ENCODE peak calls at places on chromosomes 4 and X, in five cellular contexts. One of them, this sample, is unnamed.

GRCh38 chr4:10738826-10739489 is 54.4 kb upstream of the CLNK start:
- DNase-seq in fibroblast of mammary gland: no peak
- DNase-seq in HL-60: no peak
- DNase-seq in fibroblast of pulmonary artery: peak
- DNase-seq in dorsolateral prefrontal cortex: no peak
- DNase-seq in this sample: peak

GRCh38 chrX:85375333-85375738 is 4.1 kb downstream of the POF1B start:
- DNase-seq in HL-60: no peak
- DNase-seq in fibroblast of mammary gland: no peak
- DNase-seq in fibroblast of pulmonary artery: no peak
- DNase-seq in dorsolateral prefrontal cortex: no peak
- DNase-seq in this sample: no peak

GRCh38 chr4:3128058-3128457 is 53.6 kb downstream of the HTT start:
- DNase-seq in HL-60: no peak
- DNase-seq in fibroblast of mammary gland: no peak
- DNase-seq in dorsolateral prefrontal cortex: no peak
- DNase-seq in fibroblast of pulmonary artery: no peak
- DNase-seq in this sample: no peak

GRCh38 chr4:41258783-41259182 is 2.1 kb downstream of the UCHL1 start:
- DNase-seq in dorsolateral prefrontal cortex: peak
- DNase-seq in HL-60: no peak
- DNase-seq in fibroblast of pulmonary artery: peak
- DNase-seq in fibroblast of mammary gland: peak
- DNase-seq in this sample: peak

GRCh38 chr4:74624351-74625151 is 169.8 kb downstream of the BTC start:
- DNase-seq in HL-60: peak
- DNase-seq in dorsolateral prefrontal cortex: no peak
- DNase-seq in fibroblast of pulmonary artery: peak
- DNase-seq in fibroblast of mammary gland: peak
- DNase-seq in this sample: peak

GRCh38 chr4:122701061-122701460 is 31.4 kb upstream of the BBS12 start:
- DNase-seq in fibroblast of pulmonary artery: no peak
- DNase-seq in dorsolateral prefrontal cortex: no peak
- DNase-seq in HL-60: no peak
- DNase-seq in fibroblast of mammary gland: no peak
- DNase-seq in this sample: no peak

GRCh38 chrX:69664693-69665092 is 48.8 kb downstream of the EDA start:
- DNase-seq in dorsolateral prefrontal cortex: no peak
- DNase-seq in fibroblast of mammary gland: no peak
- DNase-seq in fibroblast of pulmonary artery: peak
- DNase-seq in HL-60: no peak
- DNase-seq in this sample: no peak

GRCh38 chr4:6019316-6020263 is 1.4 kb upstream of the C4orf50 start:
- DNase-seq in fibroblast of mammary gland: peak
- DNase-seq in dorsolateral prefrontal cortex: no peak
- DNase-seq in fibroblast of pulmonary artery: peak
- DNase-seq in HL-60: peak
- DNase-seq in this sample: peak

GRCh38 chr4:62159306-62159705 is 959.2 kb downstream of the ADGRL3 start:
- DNase-seq in dorsolateral prefrontal cortex: no peak
- DNase-seq in fibroblast of mammary gland: no peak
- DNase-seq in fibroblast of pulmonary artery: no peak
- DNase-seq in HL-60: no peak
- DNase-seq in this sample: no peak

GRCh38 chrX:13144927-13145659 is 100.7 kb upstream of the FAM9C start:
- DNase-seq in dorsolateral prefrontal cortex: no peak
- DNase-seq in HL-60: no peak
- DNase-seq in fibroblast of pulmonary artery: no peak
- DNase-seq in fibroblast of mammary gland: no peak
- DNase-seq in this sample: peak

GRCh38 chrX:39206746-39207145 is 405.5 kb downstream of the MID1IP1 start:
- DNase-seq in dorsolateral prefrontal cortex: no peak
- DNase-seq in fibroblast of pulmonary artery: no peak
- DNase-seq in fibroblast of mammary gland: no peak
- DNase-seq in HL-60: no peak
- DNase-seq in this sample: no peak

GRCh38 chr4:2799971-2800690 is 7.2 kb downstream of the SH3BP2 start:
- DNase-seq in dorsolateral prefrontal cortex: peak
- DNase-seq in fibroblast of pulmonary artery: no peak
- DNase-seq in HL-60: peak
- DNase-seq in fibroblast of mammary gland: no peak
- DNase-seq in this sample: no peak

GRCh38 chrX:123308663-123309062 is 124.6 kb downstream of the GRIA3 start:
- DNase-seq in fibroblast of mammary gland: no peak
- DNase-seq in HL-60: no peak
- DNase-seq in fibroblast of pulmonary artery: no peak
- DNase-seq in dorsolateral prefrontal cortex: no peak
- DNase-seq in this sample: peak

GRCh38 chr4:93960450-93960849 is 131.9 kb downstream of the ATOH1 start:
- DNase-seq in fibroblast of mammary gland: no peak
- DNase-seq in fibroblast of pulmonary artery: no peak
- DNase-seq in dorsolateral prefrontal cortex: no peak
- DNase-seq in HL-60: no peak
- DNase-seq in this sample: no peak

GRCh38 chr4:100841911-100842310 is 324.1 kb upstream of the EMCN start:
- DNase-seq in fibroblast of pulmonary artery: peak
- DNase-seq in fibroblast of mammary gland: peak
- DNase-seq in dorsolateral prefrontal cortex: no peak
- DNase-seq in HL-60: no peak
- DNase-seq in this sample: peak

GRCh38 chrX:79081895-79082512 is 62.5 kb upstream of the GPR174 start:
- DNase-seq in HL-60: peak
- DNase-seq in dorsolateral prefrontal cortex: no peak
- DNase-seq in fibroblast of mammary gland: peak
- DNase-seq in fibroblast of pulmonary artery: peak
- DNase-seq in this sample: no peak

GRCh38 chr4:184265566-184266351 is 48.1 kb upstream of the ENPP6 start:
- DNase-seq in HL-60: peak
- DNase-seq in dorsolateral prefrontal cortex: no peak
- DNase-seq in fibroblast of mammary gland: peak
- DNase-seq in fibroblast of pulmonary artery: peak
- DNase-seq in this sample: peak

GRCh38 chrX:120308558-120308957 is 2.7 kb downstream of the TMEM255A start:
- DNase-seq in fibroblast of mammary gland: no peak
- DNase-seq in fibroblast of pulmonary artery: no peak
- DNase-seq in HL-60: no peak
- DNase-seq in dorsolateral prefrontal cortex: no peak
- DNase-seq in this sample: no peak

GRCh38 chr4:184310881-184311709 is 93.4 kb upstream of the ENPP6 start:
- DNase-seq in fibroblast of pulmonary artery: no peak
- DNase-seq in HL-60: no peak
- DNase-seq in dorsolateral prefrontal cortex: no peak
- DNase-seq in fibroblast of mammary gland: no peak
- DNase-seq in this sample: no peak

GRCh38 chrX:153845842-153846241 is 15.5 kb upstream of the PDZD4 start:
- DNase-seq in fibroblast of mammary gland: peak
- DNase-seq in fibroblast of pulmonary artery: peak
- DNase-seq in dorsolateral prefrontal cortex: no peak
- DNase-seq in HL-60: no peak
- DNase-seq in this sample: no peak

GRCh38 chrX:153848325-153848724 is 18.0 kb upstream of the PDZD4 start:
- DNase-seq in fibroblast of pulmonary artery: no peak
- DNase-seq in dorsolateral prefrontal cortex: no peak
- DNase-seq in fibroblast of mammary gland: no peak
- DNase-seq in HL-60: no peak
- DNase-seq in this sample: no peak

GRCh38 chrX:153844509-153845082 is 14.3 kb upstream of the PDZD4 start:
- DNase-seq in fibroblast of mammary gland: no peak
- DNase-seq in dorsolateral prefrontal cortex: no peak
- DNase-seq in HL-60: no peak
- DNase-seq in fibroblast of pulmonary artery: no peak
- DNase-seq in this sample: no peak

GRCh38 chrX:153845195-153845594 is 14.9 kb upstream of the PDZD4 start:
- DNase-seq in dorsolateral prefrontal cortex: no peak
- DNase-seq in fibroblast of pulmonary artery: no peak
- DNase-seq in fibroblast of mammary gland: no peak
- DNase-seq in HL-60: no peak
- DNase-seq in this sample: no peak
- H3K4me3 ChIP-seq in dorsolateral prefrontal cortex: no peak
- H3K4me3 ChIP-seq in fibroblast of pulmonary artery: no peak
- H3K4me3 ChIP-seq in fibroblast of mammary gland: no peak
- H3K4me3 ChIP-seq in HL-60: no peak
- H3K4me3 ChIP-seq in this sample: no peak

DNA sequence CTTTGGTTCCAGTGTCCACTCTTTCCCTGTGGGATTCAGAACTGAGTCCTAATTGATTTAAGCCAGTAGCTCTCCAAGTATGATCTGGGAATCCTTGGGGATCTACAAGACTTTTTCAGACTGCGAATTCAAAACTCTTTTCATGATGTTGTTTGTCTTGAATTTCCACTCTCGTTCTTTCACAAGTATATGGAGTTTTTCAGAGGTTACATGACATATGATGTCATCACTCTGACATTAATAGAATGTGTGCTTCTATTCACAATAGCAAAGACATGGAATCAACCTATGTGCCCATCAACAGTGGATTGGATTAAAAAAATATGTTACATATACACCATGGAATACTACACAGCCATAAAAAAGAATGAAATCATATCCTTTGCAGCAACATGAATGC is 23.2 kb upstream of the TSR2 start:
- DNase-seq in fibroblast of mammary gland: no peak
- DNase-seq in HL-60: no peak
- DNase-seq in fibroblast of pulmonary artery: no peak
- DNase-seq in dorsolateral prefrontal cortex: no peak
- DNase-seq in this sample: no peak
- TF ChIP-seq CTCF in fibroblast of mammary gland: no peak
- TF ChIP-seq CTCF in HL-60: no peak
- TF ChIP-seq CTCF in fibroblast of pulmonary artery: no peak
- TF ChIP-seq CTCF in dorsolateral prefrontal cortex: no peak
- TF ChIP-seq CTCF in this sample: no peak

DNA sequence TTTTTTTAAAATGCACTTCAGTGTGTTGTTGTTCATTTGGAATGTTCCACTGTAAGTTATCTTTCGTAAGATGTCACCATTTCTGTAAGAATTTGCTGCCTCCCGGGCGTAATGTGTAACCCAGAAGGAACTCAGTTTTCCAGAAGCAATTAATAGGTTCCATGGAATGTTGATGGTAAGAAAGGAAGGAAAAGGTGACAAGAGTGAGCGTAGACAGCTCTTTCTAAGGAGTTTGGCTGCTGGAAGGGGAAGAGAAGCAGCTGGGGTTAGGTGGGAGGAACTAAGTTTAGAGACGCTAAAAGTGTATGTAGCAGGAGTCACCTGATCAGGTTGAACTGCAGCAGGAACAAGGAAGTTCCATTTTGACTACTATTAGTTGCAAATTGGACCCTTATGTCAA is 35.9 kb downstream of the PNMA5 start:
- DNase-seq in fibroblast of mammary gland: no peak
- DNase-seq in HL-60: peak
- DNase-seq in fibroblast of pulmonary artery: no peak
- DNase-seq in dorsolateral prefrontal cortex: no peak
- DNase-seq in this sample: peak
- H3K4me3 ChIP-seq in fibroblast of mammary gland: peak
- H3K4me3 ChIP-seq in HL-60: peak
- H3K4me3 ChIP-seq in fibroblast of pulmonary artery: no peak
- H3K4me3 ChIP-seq in dorsolateral prefrontal cortex: peak
- H3K4me3 ChIP-seq in this sample: no peak

GRCh38 chrX:73850124-73851013 is 287.4 kb downstream of the CHIC1 start:
- DNase-seq in dorsolateral prefrontal cortex: no peak
- DNase-seq in fibroblast of pulmonary artery: peak
- DNase-seq in HL-60: peak
- DNase-seq in fibroblast of mammary gland: peak
- DNase-seq in this sample: peak
- TF ChIP-seq CTCF in dorsolateral prefrontal cortex: no peak
- TF ChIP-seq CTCF in fibroblast of pulmonary artery: peak
- TF ChIP-seq CTCF in HL-60: no peak
- TF ChIP-seq CTCF in fibroblast of mammary gland: peak
- TF ChIP-seq CTCF in this sample: no peak

DNA sequence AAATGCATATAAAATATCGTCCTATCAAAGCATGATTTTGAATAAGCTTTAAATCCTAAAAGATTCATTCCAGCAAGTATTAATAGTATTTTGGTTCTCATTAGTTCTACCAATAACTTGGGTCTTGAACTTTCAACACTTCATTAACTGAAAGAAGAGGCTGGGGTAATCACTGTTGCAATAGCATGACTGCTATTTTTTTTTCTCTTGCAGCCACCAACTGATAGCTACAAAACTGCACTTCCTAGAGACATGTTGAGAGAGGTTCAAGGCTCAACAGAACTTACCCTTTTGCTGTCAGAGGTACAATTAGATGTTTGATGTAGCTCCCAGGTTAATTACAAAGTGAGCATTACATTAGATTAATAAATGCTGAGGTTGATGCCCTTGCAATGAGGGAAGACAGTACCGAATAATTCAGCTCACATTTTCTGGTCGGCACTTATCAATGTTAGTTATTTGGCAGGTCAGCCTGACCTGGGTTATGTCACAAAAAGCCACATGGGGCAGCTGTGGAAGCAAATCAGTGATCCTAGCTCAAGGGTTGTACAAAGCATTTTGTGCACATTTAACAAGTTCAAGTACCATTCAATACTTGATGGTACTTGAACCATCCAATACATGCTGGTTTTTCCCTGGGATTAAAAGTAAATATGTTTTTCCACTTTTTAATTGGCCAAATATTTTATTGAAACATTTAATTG is 29.9 kb upstream of the TET2 start:
- DNase-seq in HL-60: peak
- DNase-seq in fibroblast of mammary gland: no peak
- DNase-seq in fibroblast of pulmonary artery: no peak
- DNase-seq in dorsolateral prefrontal cortex: no peak
- DNase-seq in this sample: no peak
- H3K4me3 ChIP-seq in HL-60: no peak
- H3K4me3 ChIP-seq in fibroblast of mammary gland: no peak
- H3K4me3 ChIP-seq in fibroblast of pulmonary artery: no peak
- H3K4me3 ChIP-seq in dorsolateral prefrontal cortex: no peak
- H3K4me3 ChIP-seq in this sample: no peak

DNA sequence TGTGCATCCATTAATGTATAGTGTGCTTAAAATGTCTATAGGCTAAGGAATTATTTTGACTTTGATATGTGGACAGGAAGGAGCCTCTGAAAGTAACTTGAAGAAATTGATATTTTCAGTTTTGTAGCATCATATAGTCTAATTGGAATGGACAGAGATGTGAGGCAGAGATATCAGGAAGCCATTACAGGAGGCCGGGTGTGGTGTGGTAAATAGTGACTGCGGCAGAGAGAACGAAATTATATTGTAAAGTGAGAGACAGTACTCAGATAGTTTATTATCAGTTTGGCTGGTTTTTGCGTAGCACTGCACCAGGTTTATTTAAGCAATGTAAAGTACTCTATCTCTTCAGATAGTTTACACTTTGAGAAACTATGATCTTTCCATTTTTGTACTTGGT is 98.5 kb downstream of the RAP1GDS1 start:
- DNase-seq in fibroblast of mammary gland: no peak
- DNase-seq in fibroblast of pulmonary artery: no peak
- DNase-seq in HL-60: no peak
- DNase-seq in dorsolateral prefrontal cortex: no peak
- DNase-seq in this sample: no peak
- TF ChIP-seq CTCF in fibroblast of mammary gland: no peak
- TF ChIP-seq CTCF in fibroblast of pulmonary artery: no peak
- TF ChIP-seq CTCF in HL-60: no peak
- TF ChIP-seq CTCF in dorsolateral prefrontal cortex: no peak
- TF ChIP-seq CTCF in this sample: no peak

GRCh38 chrX:133983974-133984578 is 1.3 kb downstream of the GPC3 start:
- DNase-seq in fibroblast of pulmonary artery: no peak
- DNase-seq in fibroblast of mammary gland: no peak
- DNase-seq in dorsolateral prefrontal cortex: no peak
- DNase-seq in HL-60: no peak
- DNase-seq in this sample: no peak
- H3K4me3 ChIP-seq in fibroblast of pulmonary artery: no peak
- H3K4me3 ChIP-seq in fibroblast of mammary gland: no peak
- H3K4me3 ChIP-seq in dorsolateral prefrontal cortex: no peak
- H3K4me3 ChIP-seq in HL-60: no peak
- H3K4me3 ChIP-seq in this sample: no peak